ENCODE peak calls at places on chromosomes 13 and 19, in four cellular contexts. One of them, this sample, is unnamed.

GRCh38 chr19:46309056-46309455 is 12.2 kb downstream of the HIF3A start:
- DNase-seq in thoracic aorta: no peak
- DNase-seq in HCT116: no peak
- DNase-seq in fibroblast of pulmonary artery: no peak
- DNase-seq in this sample: no peak

GRCh38 chr13:91296011-91296410 is 51.5 kb upstream of the MIR17HG start:
- DNase-seq in thoracic aorta: no peak
- DNase-seq in HCT116: no peak
- DNase-seq in fibroblast of pulmonary artery: no peak
- DNase-seq in this sample: no peak

GRCh38 chr19:33467851-33468250 is 53.7 kb downstream of the PEPD start:
- DNase-seq in thoracic aorta: no peak
- DNase-seq in fibroblast of pulmonary artery: no peak
- DNase-seq in HCT116: no peak
- DNase-seq in this sample: no peak

GRCh38 chr19:37989855-37990254 is 82.8 kb downstream of the SIPA1L3 start:
- DNase-seq in fibroblast of pulmonary artery: no peak
- DNase-seq in HCT116: no peak
- DNase-seq in thoracic aorta: no peak
- DNase-seq in this sample: no peak

GRCh38 chr19:17333611-17334413 is 843 bp downstream of the ANO8 start:
- DNase-seq in thoracic aorta: no peak
- DNase-seq in fibroblast of pulmonary artery: peak
- DNase-seq in HCT116: peak
- DNase-seq in this sample: no peak

GRCh38 chr19:13008926-13009787 is 13.9 kb downstream of the NFIX start:
- DNase-seq in thoracic aorta: no peak
- DNase-seq in HCT116: no peak
- DNase-seq in fibroblast of pulmonary artery: no peak
- DNase-seq in this sample: no peak

GRCh38 chr13:50441141-50441540 is 402.4 kb downstream of the DLEU7 start:
- DNase-seq in HCT116: no peak
- DNase-seq in thoracic aorta: no peak
- DNase-seq in fibroblast of pulmonary artery: no peak
- DNase-seq in this sample: no peak

GRCh38 chr13:45068036-45069001 is 52.0 kb upstream of the GTF2F2 start:
- DNase-seq in HCT116: no peak
- DNase-seq in thoracic aorta: no peak
- DNase-seq in fibroblast of pulmonary artery: no peak
- DNase-seq in this sample: no peak

GRCh38 chr19:43465468-43466120 is at the start of gene LYPD3:
- DNase-seq in HCT116: peak
- DNase-seq in fibroblast of pulmonary artery: peak
- DNase-seq in thoracic aorta: no peak
- DNase-seq in this sample: no peak

GRCh38 chr13:95185311-95185710 is 115.9 kb downstream of the ABCC4 start:
- DNase-seq in thoracic aorta: no peak
- DNase-seq in fibroblast of pulmonary artery: no peak
- DNase-seq in HCT116: no peak
- DNase-seq in this sample: no peak

GRCh38 chr13:60765700-60766411 is 368.8 kb downstream of the TDRD3 start:
- DNase-seq in HCT116: no peak
- DNase-seq in thoracic aorta: no peak
- DNase-seq in fibroblast of pulmonary artery: peak
- DNase-seq in this sample: no peak

GRCh38 chr13:82115391-82115790 is 1766.9 kb downstream of the SLITRK1 start:
- DNase-seq in thoracic aorta: no peak
- DNase-seq in fibroblast of pulmonary artery: no peak
- DNase-seq in HCT116: no peak
- DNase-seq in this sample: no peak

GRCh38 chr13:50410921-50411712 is 395.9 kb downstream of the KCNRG start:
- DNase-seq in fibroblast of pulmonary artery: peak
- DNase-seq in HCT116: peak
- DNase-seq in thoracic aorta: peak
- DNase-seq in this sample: no peak

GRCh38 chr13:31824705-31825512 is 85.6 kb downstream of the RXFP2 start:
- DNase-seq in fibroblast of pulmonary artery: peak
- DNase-seq in thoracic aorta: no peak
- DNase-seq in HCT116: no peak
- DNase-seq in this sample: no peak

GRCh38 chr13:50521750-50522149 is 321.7 kb downstream of the DLEU7 start:
- DNase-seq in HCT116: no peak
- DNase-seq in thoracic aorta: no peak
- DNase-seq in fibroblast of pulmonary artery: peak
- DNase-seq in this sample: peak

GRCh38 chr19:11020423-11020822 is 59.6 kb downstream of the SMARCA4 start:
- DNase-seq in fibroblast of pulmonary artery: no peak
- DNase-seq in thoracic aorta: no peak
- DNase-seq in HCT116: no peak
- DNase-seq in this sample: no peak

GRCh38 chr13:23811366-23812027 is 77.7 kb downstream of the MIPEP start:
- DNase-seq in fibroblast of pulmonary artery: no peak
- DNase-seq in HCT116: no peak
- DNase-seq in thoracic aorta: no peak
- DNase-seq in this sample: no peak

GRCh38 chr19:51926426-51926783 is 867 bp upstream of the ZNF613 start:
- DNase-seq in thoracic aorta: no peak
- DNase-seq in fibroblast of pulmonary artery: no peak
- DNase-seq in HCT116: no peak
- DNase-seq in this sample: no peak

GRCh38 chr13:69904784-69905183 is 202.8 kb upstream of the ATXN8OS start:
- DNase-seq in thoracic aorta: no peak
- DNase-seq in fibroblast of pulmonary artery: no peak
- DNase-seq in HCT116: no peak
- DNase-seq in this sample: no peak

GRCh38 chr19:30682576-30683536 is 310.7 kb downstream of the ZNF536 start:
- DNase-seq in HCT116: peak
- DNase-seq in fibroblast of pulmonary artery: peak
- DNase-seq in thoracic aorta: peak
- DNase-seq in this sample: peak

GRCh38 chr19:18972851-18973250 is 31.8 kb upstream of the HOMER3 start:
- DNase-seq in fibroblast of pulmonary artery: peak
- DNase-seq in HCT116: no peak
- DNase-seq in thoracic aorta: no peak
- DNase-seq in this sample: no peak

GRCh38 chr19:49758292-49758691 is 4.8 kb downstream of the TSKS start:
- DNase-seq in HCT116: no peak
- DNase-seq in fibroblast of pulmonary artery: peak
- DNase-seq in thoracic aorta: no peak
- DNase-seq in this sample: no peak

GRCh38 chr19:4930664-4931063 is 21.4 kb downstream of the UHRF1 start:
- DNase-seq in fibroblast of pulmonary artery: no peak
- DNase-seq in thoracic aorta: no peak
- DNase-seq in HCT116: no peak
- DNase-seq in this sample: no peak

GRCh38 chr19:23310729-23311211 is 60.6 kb upstream of the ZNF724 start:
- DNase-seq in thoracic aorta: no peak
- DNase-seq in fibroblast of pulmonary artery: no peak
- DNase-seq in HCT116: no peak
- DNase-seq in this sample: no peak

GRCh38 chr13:27918041-27918917 is 1.5 kb upstream of the PDX1 start:
- DNase-seq in thoracic aorta: no peak
- DNase-seq in fibroblast of pulmonary artery: no peak
- DNase-seq in HCT116: no peak
- DNase-seq in this sample: no peak

GRCh38 chr13:113074876-113075275 is 30.7 kb upstream of the F7 start:
- DNase-seq in HCT116: no peak
- DNase-seq in fibroblast of pulmonary artery: no peak
- DNase-seq in thoracic aorta: no peak
- DNase-seq in this sample: no peak

GRCh38 chr19:3283246-3283751 is 58.8 kb downstream of the CELF5 start:
- DNase-seq in fibroblast of pulmonary artery: no peak
- DNase-seq in thoracic aorta: no peak
- DNase-seq in HCT116: no peak
- DNase-seq in this sample: no peak

GRCh38 chr19:21912654-21913053 is 76.7 kb upstream of the ZNF43 start:
- DNase-seq in HCT116: no peak
- DNase-seq in thoracic aorta: no peak
- DNase-seq in fibroblast of pulmonary artery: no peak
- DNase-seq in this sample: no peak

GRCh38 chr19:42105358-42105757 is 26.9 kb downstream of the POU2F2 start:
- DNase-seq in thoracic aorta: no peak
- DNase-seq in fibroblast of pulmonary artery: no peak
- DNase-seq in HCT116: no peak
- DNase-seq in this sample: no peak

GRCh38 chr13:92967923-92968322 is 258.7 kb upstream of the GPC6 start:
- DNase-seq in HCT116: no peak
- DNase-seq in thoracic aorta: no peak
- DNase-seq in fibroblast of pulmonary artery: peak
- DNase-seq in this sample: no peak

GRCh38 chr19:46639356-46640061 is 3.5 kb upstream of the GNG8 start:
- DNase-seq in fibroblast of pulmonary artery: peak
- DNase-seq in thoracic aorta: no peak
- DNase-seq in HCT116: no peak
- DNase-seq in this sample: no peak

GRCh38 chr13:32737111-32737571 is 150.9 kb downstream of the PDS5B start:
- DNase-seq in thoracic aorta: no peak
- DNase-seq in fibroblast of pulmonary artery: peak
- DNase-seq in HCT116: no peak
- DNase-seq in this sample: no peak

GRCh38 chr13:28251462-28251861 is 113.1 kb downstream of the PAN3 start:
- DNase-seq in thoracic aorta: no peak
- DNase-seq in HCT116: no peak
- DNase-seq in fibroblast of pulmonary artery: no peak
- DNase-seq in this sample: no peak

GRCh38 chr13:55566779-55567178 is 1573.9 kb upstream of the PRR20A start:
- DNase-seq in thoracic aorta: no peak
- DNase-seq in fibroblast of pulmonary artery: no peak
- DNase-seq in HCT116: no peak
- DNase-seq in this sample: no peak

DNA sequence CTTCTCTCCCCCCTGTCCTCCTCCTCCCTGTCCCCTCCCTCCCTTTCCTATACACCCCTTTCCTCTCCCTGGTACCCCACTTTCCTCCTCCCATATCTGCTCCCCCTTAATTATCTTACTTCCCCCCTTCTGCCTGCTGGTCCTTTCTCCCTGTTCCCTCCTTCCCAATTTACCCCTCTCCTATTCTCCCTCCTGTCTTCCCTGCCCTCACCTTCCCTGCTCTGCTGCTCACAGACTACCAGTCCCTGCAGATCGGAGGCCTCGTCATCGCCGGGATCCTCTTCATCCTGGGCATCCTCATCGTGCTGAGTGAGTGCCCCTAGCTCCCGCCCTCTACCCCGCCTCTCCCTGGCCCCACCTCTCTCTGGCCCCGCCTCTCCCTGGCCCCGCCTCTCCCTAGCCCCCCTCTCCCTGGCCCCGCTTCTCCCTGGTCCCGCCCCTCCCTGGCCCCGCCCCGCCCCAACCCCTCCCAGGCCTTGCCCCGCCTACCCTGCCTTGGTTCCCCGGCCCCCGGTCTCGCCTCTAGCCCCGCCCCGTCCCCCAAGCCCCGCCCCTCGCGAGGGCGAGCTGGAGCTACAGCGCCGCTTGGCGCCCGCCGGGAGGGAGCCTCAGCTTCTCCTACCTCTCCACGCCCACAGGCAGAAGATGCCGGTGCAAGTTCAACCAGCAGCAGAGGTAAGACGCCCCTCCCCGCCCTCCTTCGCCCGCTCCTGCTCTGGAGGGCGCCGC is 2.0 kb upstream of the FXYD7 start:
- DNase-seq in HCT116: peak
- DNase-seq in thoracic aorta: peak
- DNase-seq in fibroblast of pulmonary artery: peak
- DNase-seq in this sample: peak
- TF ChIP-seq CTCF in HCT116: peak
- TF ChIP-seq CTCF in thoracic aorta: no peak
- TF ChIP-seq CTCF in fibroblast of pulmonary artery: peak
- TF ChIP-seq CTCF in this sample: peak

DNA sequence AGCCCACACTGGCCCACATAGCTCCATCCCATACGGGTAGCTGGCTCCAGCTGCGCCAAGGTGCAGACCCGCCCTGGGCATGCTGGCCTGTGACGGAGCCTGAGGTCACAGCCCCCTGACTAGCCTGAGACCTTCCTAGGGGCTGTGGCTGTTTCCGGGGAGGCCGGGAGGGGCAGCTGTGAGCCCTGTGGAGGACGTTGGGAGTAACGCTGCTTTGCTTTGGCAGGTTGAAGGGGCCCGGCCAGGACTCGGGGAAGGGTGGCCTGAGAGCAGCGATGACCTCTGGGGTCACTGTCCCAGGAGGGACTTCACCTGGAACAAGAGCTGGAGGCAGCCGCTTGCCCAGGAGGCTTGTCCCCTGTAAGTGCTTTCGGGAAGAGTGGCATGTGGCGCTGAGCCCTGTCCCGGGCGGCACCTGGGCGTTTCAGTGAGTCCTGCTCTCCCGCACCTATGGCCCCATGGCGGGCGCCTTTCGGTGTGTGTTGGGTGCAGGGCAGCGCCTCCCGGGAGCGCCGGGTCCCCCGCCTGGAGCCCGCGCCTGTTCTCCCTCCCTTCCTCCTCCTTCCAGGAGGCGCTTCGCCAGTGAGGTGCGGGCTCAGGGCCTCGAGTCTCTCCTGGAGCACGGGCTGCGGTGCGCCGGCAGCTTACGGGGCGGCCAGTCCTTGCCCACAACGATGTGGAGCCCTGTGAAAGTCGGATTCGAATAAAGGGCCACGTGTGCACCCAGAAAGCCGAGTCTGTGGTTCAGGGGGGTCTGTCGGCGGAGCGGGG is 1.1 kb upstream of the FAM174C start:
- DNase-seq in fibroblast of pulmonary artery: no peak
- DNase-seq in HCT116: no peak
- DNase-seq in thoracic aorta: no peak
- DNase-seq in this sample: no peak
- TF ChIP-seq CTCF in fibroblast of pulmonary artery: no peak
- TF ChIP-seq CTCF in HCT116: no peak
- TF ChIP-seq CTCF in thoracic aorta: no peak
- TF ChIP-seq CTCF in this sample: no peak

DNA sequence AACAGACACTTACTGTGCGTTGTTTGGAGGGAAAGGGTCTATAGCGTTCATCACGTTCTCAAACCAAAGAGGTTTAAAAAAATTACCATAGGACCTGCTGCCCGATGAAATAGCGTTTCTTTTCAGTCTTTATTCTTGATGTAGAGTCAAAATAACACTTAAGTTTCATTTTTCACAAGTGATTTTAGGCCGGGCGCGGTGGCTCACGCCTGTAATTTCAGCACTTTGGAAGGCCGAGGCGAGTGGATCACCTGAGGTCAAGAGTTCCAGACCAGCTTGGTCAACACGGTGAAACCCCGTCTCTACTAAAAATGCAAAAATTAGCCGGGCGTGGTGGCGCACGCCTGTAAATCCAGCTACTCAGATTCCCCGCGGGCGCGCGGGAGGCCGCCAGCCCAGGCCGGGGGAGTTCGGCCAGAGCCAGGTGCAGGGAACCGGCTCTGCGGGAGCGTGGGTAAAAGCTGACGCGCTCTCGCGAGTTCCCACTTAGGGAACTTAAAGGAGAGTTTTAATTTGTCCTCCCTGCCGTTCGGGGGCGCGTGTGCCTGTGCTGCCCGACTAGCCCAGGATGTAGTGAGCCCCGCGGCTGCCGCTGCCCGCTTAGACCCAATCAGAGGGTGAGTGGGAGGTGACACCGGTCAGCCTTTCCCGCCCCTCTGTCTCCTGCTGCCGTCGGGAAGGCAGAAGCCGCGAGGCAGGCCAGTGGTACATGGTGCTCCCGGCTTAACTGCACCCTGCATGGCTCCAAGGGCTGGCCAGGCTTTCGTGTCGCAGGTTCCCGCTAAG is 35.8 kb upstream of the NEK3 start:
- DNase-seq in thoracic aorta: peak
- DNase-seq in HCT116: no peak
- DNase-seq in fibroblast of pulmonary artery: peak
- DNase-seq in this sample: peak
- TF ChIP-seq CTCF in thoracic aorta: no peak
- TF ChIP-seq CTCF in HCT116: no peak
- TF ChIP-seq CTCF in fibroblast of pulmonary artery: no peak
- TF ChIP-seq CTCF in this sample: peak

GRCh38 chr19:48006762-48007161 is 12.3 kb downstream of the ELSPBP1 start:
- DNase-seq in thoracic aorta: no peak
- DNase-seq in HCT116: peak
- DNase-seq in fibroblast of pulmonary artery: no peak
- DNase-seq in this sample: no peak
- TF ChIP-seq CTCF in thoracic aorta: no peak
- TF ChIP-seq CTCF in HCT116: peak
- TF ChIP-seq CTCF in fibroblast of pulmonary artery: no peak
- TF ChIP-seq CTCF in this sample: no peak

This sample was measured in AG09319.